ENCODE peak calls at places on chromosomes 6 and 20, in four cellular contexts. S is NCI-H524 treated with DMSO at 0.1 percent for 48 hours, L is GDM1, Z is posterior cingulate gyrus. U is an unnamed sample.

GRCh38 chr6:35980991-35981645 is 43.3 kb downstream of the SLC26A8 start:
- DNase-seq in S (peak; percentile 9), L (no peak), Z (no peak), U (peak; percentile 5)

GRCh38 chr6:68447112-68447511 is 188.0 kb upstream of the ADGRB3 start:
- DNase-seq in S (no peak), Z (no peak), L (no peak), U (no peak)

GRCh38 chr20:1863296-1863695 is 31.9 kb upstream of the SIRPA start:
- DNase-seq in L (no peak), S (no peak), Z (no peak), U (peak; percentile 23)

GRCh38 chr6:65064844-65065243 is 642.2 kb downstream of the EYS start:
- DNase-seq in Z (no peak), S (no peak), L (no peak), U (no peak)

GRCh38 chr20:43766395-43766794 is 39.6 kb upstream of the GTSF1L start:
- DNase-seq in Z (peak; percentile 79), L (no peak), S (no peak), U (no peak)

GRCh38 chr6:34047913-34048867 is 97.7 kb downstream of the GRM4 start:
- DNase-seq in Z (no peak), L (no peak), S (no peak), U (no peak)

GRCh38 chr20:53677447-53678314 is 84.0 kb upstream of the ZNF217 start:
- DNase-seq in L (peak; percentile 75), Z (no peak), S (no peak), U (peak; percentile 77)

GRCh38 chr6:108115598-108116058 is 41.1 kb upstream of the OSTM1 start:
- DNase-seq in S (no peak), L (peak; percentile 10), Z (no peak), U (peak; percentile 55)

GRCh38 chr6:33633462-33634158 is 12.5 kb downstream of the ITPR3 start:
- DNase-seq in L (peak; percentile 16), S (no peak), Z (peak; percentile 24), U (peak; percentile 61)

GRCh38 chr6:10873374-10873773 is 8.5 kb downstream of the GCM2 start:
- DNase-seq in Z (no peak), L (no peak), S (no peak), U (no peak)

GRCh38 chr6:102356170-102356569 is 962.7 kb downstream of the GRIK2 start:
- DNase-seq in L (no peak), Z (no peak), S (no peak), U (no peak)